ENCODE peak calls at places on chromosomes 12 and 14, in ten cellular contexts. Y is GDM1; T is NCI-H2081; S is NCI-H2029; F is activated T-cell treated with anti-CD3 and anti-CD28 coated beads for 4 hours; R is HS-27A; C is NCI-H1092 treated with DMSO at 0.1 percent for 48 hours; X is activated CD4-positive, CD25-positive, alpha-beta regulatory T cell treated with anti-CD3 and anti-CD28 coated beads, Interleukin-2, amount 50 U/mL, for 72 hours; H is neural crest cell; I is activated T-helper 1 cell treated with anti-CD3 and anti-CD28 coated beads, Interleukin-2, amount 50 U/mL, for 16 hours. Z is an unnamed sample.
A peak's percentile ranks its signal among the peaks of the same experiment; 100 is the strongest.

GRCh38 chr14:58517592-58517991 is 90.1 kb downstream of the KIAA0586 start:
- DNase-seq in T (no peak), R (no peak), X (no peak), Y (no peak), I (no peak), C (no peak), F (no peak), S (no peak), H (no peak), Z (no peak)

GRCh38 chr12:10363922-10364838 is 25.7 kb downstream of the KLRK1 start:
- DNase-seq in X (no peak), C (peak; percentile 66), S (peak; percentile 87), I (no peak), F (no peak), H (no peak), T (peak; percentile 35), Y (peak; percentile 3), R (no peak), Z (no peak)

GRCh38 chr14:23167006-23167847 is 16.2 kb downstream of the SLC7A8 start:
- DNase-seq in F (no peak), H (no peak), I (no peak), T (no peak), Y (no peak), X (no peak), R (no peak), S (no peak), C (no peak), Z (no peak)

GRCh38 chr12:88639361-88639760 is 59.1 kb upstream of the KITLG start:
- DNase-seq in I (no peak), T (no peak), S (peak; percentile 23), R (no peak), C (peak; percentile 64), H (no peak), F (no peak), Y (no peak), X (no peak), Z (no peak)

GRCh38 chr12:4719821-4720636 is at the start of gene GALNT8:
- DNase-seq in S (no peak), X (no peak), T (no peak), C (no peak), H (no peak), I (no peak), R (no peak), Y (no peak), F (no peak), Z (no peak)

GRCh38 chr12:56836317-56836716 is 73.2 kb downstream of the HSD17B6 start:
- DNase-seq in X (no peak), T (no peak), S (no peak), I (no peak), R (peak; percentile 82), Y (no peak), F (no peak), C (no peak), H (no peak), Z (no peak)

GRCh38 chr14:29799718-29800117 is 127.9 kb downstream of the PRKD1 start:
- DNase-seq in R (no peak), H (no peak), S (no peak), C (no peak), X (no peak), I (no peak), Y (no peak), F (no peak), T (no peak), Z (no peak)

GRCh38 chr12:118307069-118307954 is 65.4 kb downstream of the TAOK3 start:
- DNase-seq in C (no peak), F (peak; percentile 25), I (no peak), R (peak; percentile 84), T (no peak), X (no peak), Y (no peak), S (no peak), H (no peak), Z (no peak)

GRCh38 chr12:97946701-97947100 is 484.1 kb downstream of the RMST start:
- DNase-seq in S (no peak), R (no peak), T (no peak), Y (no peak), C (no peak), H (no peak), X (no peak), F (no peak), I (no peak), Z (no peak)

GRCh38 chr14:102580552-102581110 is 11.8 kb upstream of the RCOR1 start:
- DNase-seq in I (no peak), R (no peak), T (no peak), X (no peak), S (no peak), H (no peak), F (no peak), C (no peak), Y (no peak), Z (no peak)

GRCh38 chr12:124774462-124775167 is 89.0 kb downstream of the SCARB1 start:
- DNase-seq in S (no peak), Y (no peak), R (peak; percentile 68), T (no peak), F (peak; percentile 23), H (no peak), C (no peak), I (no peak), X (peak; percentile 52), Z (no peak)

GRCh38 chr12:40010899-40011774 is 94.7 kb downstream of the SLC2A13 start:
- DNase-seq in I (no peak), F (peak; percentile 50), R (no peak), X (peak; percentile 31), Y (peak; percentile 16), T (peak; percentile 71), S (no peak), C (no peak), H (peak; percentile 40), Z (no peak)

GRCh38 chr14:20278414-20278813 is 27.3 kb downstream of the TTC5 start:
- DNase-seq in F (no peak), X (no peak), H (no peak), S (peak; percentile 44), T (no peak), C (no peak), R (no peak), Y (no peak), I (no peak), Z (no peak)

GRCh38 chr14:101965145-101965531 is 765 bp downstream of the DYNC1H1 start:
- DNase-seq in H (peak; percentile 52), T (no peak), Y (peak; percentile 30), I (peak; percentile 29), F (peak; percentile 28), S (no peak), C (peak; percentile 41), X (peak; percentile 65), R (no peak), Z (peak; percentile 73)

GRCh38 chr14:57871487-57872080 is 5.7 kb upstream of the SLC35F4 start:
- DNase-seq in T (peak; percentile 35), X (no peak), C (peak; percentile 33), Y (no peak), R (peak; percentile 42), F (no peak), I (no peak), H (peak; percentile 29), S (no peak), Z (no peak)

GRCh38 chr14:61435563-61436337 is 114.4 kb downstream of the PRKCH start:
- DNase-seq in I (no peak), T (no peak), X (no peak), R (no peak), H (no peak), S (no peak), F (no peak), C (no peak), Y (no peak), Z (no peak)

GRCh38 chr12:58523360-58523759 is 396.9 kb downstream of the LRIG3 start:
- DNase-seq in Y (no peak), I (no peak), R (no peak), H (no peak), C (no peak), T (no peak), F (no peak), X (no peak), S (no peak), Z (no peak)

GRCh38 chr12:75606146-75606545 is 94.7 kb upstream of the KRR1 start:
- DNase-seq in X (no peak), C (no peak), Y (no peak), S (no peak), F (no peak), R (no peak), T (no peak), I (no peak), H (no peak), Z (no peak)

GRCh38 chr12:122064780-122065588 is 13.6 kb upstream of the MLXIP start:
- DNase-seq in X (no peak), Y (peak; percentile 57), S (peak; percentile 80), H (peak; percentile 30), F (no peak), C (peak; percentile 74), R (no peak), T (no peak), I (no peak), Z (no peak)

GRCh38 chr12:14928946-14929345 is 9.4 kb downstream of the ERP27 start:
- DNase-seq in S (no peak), T (no peak), H (no peak), R (no peak), X (no peak), F (no peak), C (no peak), I (no peak), Y (no peak), Z (peak; percentile 49)

GRCh38 chr12:120971299-120972180 is 6.8 kb upstream of the HNF1A start:
- DNase-seq in S (no peak), C (no peak), R (peak; percentile 8), X (no peak), F (peak; percentile 23), T (peak; percentile 47), H (peak; percentile 12), Y (peak; percentile 35), I (no peak), Z (no peak)

GRCh38 chr12:24668563-24668962 is 280.3 kb downstream of the BCAT1 start:
- DNase-seq in C (no peak), I (no peak), R (no peak), S (no peak), H (no peak), X (no peak), F (no peak), Y (no peak), T (no peak), Z (no peak)

GRCh38 chr14:105479438-105480164 is 5.0 kb downstream of the CRIP2 start:
- DNase-seq in Y (no peak), F (no peak), T (no peak), X (no peak), S (no peak), C (no peak), H (no peak), I (no peak), R (no peak), Z (no peak)

GRCh38 chr12:27616356-27617150 is 79.7 kb upstream of the REP15 start:
- DNase-seq in I (no peak), S (no peak), H (no peak), T (no peak), X (no peak), Y (no peak), R (no peak), F (no peak), C (no peak), Z (no peak)

GRCh38 chr12:52870361-52871290 is 21.8 kb upstream of the KRT78 start:
- DNase-seq in T (peak; percentile 58), S (no peak), C (peak; percentile 44), X (peak; percentile 76), R (no peak), I (peak; percentile 62), Y (peak; percentile 37), F (peak; percentile 77), H (peak; percentile 72), Z (no peak)

GRCh38 chr14:23439107-23439835 is 3.8 kb upstream of the MYH7 start:
- DNase-seq in I (no peak), X (no peak), H (no peak), C (no peak), S (no peak), Y (no peak), R (no peak), T (no peak), F (no peak), Z (no peak)

GRCh38 chr14:96126783-96127271 is 77.8 kb upstream of the BDKRB2 start:
- DNase-seq in H (no peak), X (no peak), F (no peak), I (no peak), Y (no peak), C (no peak), T (no peak), S (no peak), R (no peak), Z (no peak)

GRCh38 chr12:21773799-21774198 is 707 bp downstream of the KCNJ8 start:
- DNase-seq in Y (no peak), T (no peak), X (no peak), C (no peak), S (no peak), I (no peak), F (no peak), H (no peak), R (no peak), Z (no peak)

Z was measured in breast epithelium.